ENCODE peak calls at places on chromosomes 11 and 22, in nine cellular contexts. I is GM12878, Q is HepG2, Y is sigmoid colon, O is suprapubic skin, J is upper lobe of left lung, Z is SK-N-SH, R is stomach, K is transverse colon. D is an unnamed sample.

GRCh38 chr11:121389651-121390050 is 62.5 kb upstream of the SORL1 start:
- DNase-seq in I (no peak), Q (no peak), Y (no peak), O (no peak), J (no peak), Z (no peak), R (no peak), K (no peak), D (no peak)

GRCh38 chr11:124751391-124751740 is 689 bp downstream of the VSIG2 start:
- DNase-seq in I (no peak), Q (no peak), Y (no peak), O (peak), J (no peak), Z (peak), R (no peak), K (no peak), D (no peak)

GRCh38 chr11:123231263-123231662 is 36.2 kb upstream of the CLMP start:
- DNase-seq in I (no peak), Q (peak), Y (no peak), O (no peak), J (no peak), Z (no peak), R (no peak), K (no peak), D (no peak)

GRCh38 chr11:68146704-68147474 is 25.7 kb upstream of the CHKA start:
- DNase-seq in I (no peak), Q (peak), Y (no peak), O (peak), J (peak), Z (peak), R (peak), K (peak), D (no peak)

GRCh38 chr11:117806906-117807305 is 9.9 kb upstream of the DSCAML1 start:
- DNase-seq in I (no peak), Q (no peak), Y (no peak), O (no peak), J (no peak), Z (no peak), R (no peak), K (no peak), D (no peak)

GRCh38 chr11:119629085-119629484 is 99.9 kb downstream of the NECTIN1 start:
- DNase-seq in I (no peak), Q (no peak), Y (peak), O (no peak), J (no peak), Z (no peak), R (no peak), K (no peak), D (no peak)

GRCh38 chr11:134469627-134470026 is 57.6 kb upstream of the B3GAT1 start:
- DNase-seq in I (no peak), Q (no peak), Y (no peak), O (no peak), J (no peak), Z (peak), R (no peak), K (no peak), D (no peak)

GRCh38 chr22:45976351-45977002 is 485 bp downstream of the WNT7B start:
- DNase-seq in I (no peak), Q (no peak), Y (no peak), O (no peak), J (no peak), Z (peak), R (no peak), K (no peak), D (no peak)

GRCh38 chr22:26967282-26967681 is 309.9 kb downstream of the MIAT start:
- DNase-seq in I (no peak), Q (no peak), Y (no peak), O (no peak), J (no peak), Z (no peak), R (no peak), K (no peak), D (no peak)

GRCh38 chr11:123308077-123308476 is 113.0 kb upstream of the CLMP start:
- DNase-seq in I (peak), Q (no peak), Y (no peak), O (no peak), J (no peak), Z (peak), R (no peak), K (no peak), D (no peak)

GRCh38 chr11:19576903-19577302 is 135.7 kb upstream of the NAV2 start:
- DNase-seq in I (no peak), Q (no peak), Y (no peak), O (no peak), J (no peak), Z (no peak), R (no peak), K (no peak), D (no peak)

GRCh38 chr11:78248903-78249302 is 60.2 kb downstream of the USP35 start:
- DNase-seq in I (no peak), Q (no peak), Y (no peak), O (no peak), J (no peak), Z (no peak), R (no peak), K (no peak), D (no peak)

GRCh38 chr11:67484847-67485311 is 2.1 kb downstream of the AIP start:
- DNase-seq in I (peak), Q (no peak), Y (peak), O (peak), J (no peak), Z (no peak), R (no peak), K (peak), D (no peak)

GRCh38 chr22:24525416-24526037 is 29.4 kb downstream of the GUCD1 start:
- DNase-seq in I (peak), Q (peak), Y (peak), O (peak), J (peak), Z (peak), R (peak), K (peak), D (peak)

GRCh38 chr11:20003357-20003756 is 156.9 kb downstream of the DBX1 start:
- DNase-seq in I (no peak), Q (no peak), Y (no peak), O (no peak), J (no peak), Z (no peak), R (no peak), K (no peak), D (no peak)

GRCh38 chr11:125368757-125369156 is 127.3 kb downstream of the FEZ1 start:
- DNase-seq in I (no peak), Q (no peak), Y (no peak), O (no peak), J (no peak), Z (no peak), R (no peak), K (no peak), D (no peak)

GRCh38 chr11:114348200-114349191 is 51.8 kb downstream of the C11orf71 start:
- DNase-seq in I (no peak), Q (peak), Y (no peak), O (no peak), J (no peak), Z (peak), R (peak), K (peak), D (no peak)

GRCh38 chr11:66686100-66686785 is 8.6 kb upstream of the RBM4B start:
- DNase-seq in I (no peak), Q (no peak), Y (no peak), O (no peak), J (no peak), Z (no peak), R (no peak), K (no peak), D (no peak)

GRCh38 chr11:47202569-47202968 is 12.2 kb upstream of the DDB2 start:
- DNase-seq in I (no peak), Q (no peak), Y (no peak), O (no peak), J (no peak), Z (no peak), R (no peak), K (no peak), D (no peak)

GRCh38 chr11:114172871-114173444 is 113.4 kb downstream of the ZBTB16 start:
- DNase-seq in I (no peak), Q (no peak), Y (no peak), O (no peak), J (no peak), Z (no peak), R (no peak), K (no peak), D (no peak)

GRCh38 chr11:1073261-1073724 is 1.4 kb upstream of the MUC2 start:
- DNase-seq in I (no peak), Q (peak), Y (peak), O (peak), J (peak), Z (no peak), R (peak), K (peak), D (no peak)

GRCh38 chr22:28710889-28711285 is 30.7 kb downstream of the CHEK2 start:
- DNase-seq in I (no peak), Q (no peak), Y (no peak), O (no peak), J (no peak), Z (peak), R (no peak), K (no peak), D (no peak)

DNA sequence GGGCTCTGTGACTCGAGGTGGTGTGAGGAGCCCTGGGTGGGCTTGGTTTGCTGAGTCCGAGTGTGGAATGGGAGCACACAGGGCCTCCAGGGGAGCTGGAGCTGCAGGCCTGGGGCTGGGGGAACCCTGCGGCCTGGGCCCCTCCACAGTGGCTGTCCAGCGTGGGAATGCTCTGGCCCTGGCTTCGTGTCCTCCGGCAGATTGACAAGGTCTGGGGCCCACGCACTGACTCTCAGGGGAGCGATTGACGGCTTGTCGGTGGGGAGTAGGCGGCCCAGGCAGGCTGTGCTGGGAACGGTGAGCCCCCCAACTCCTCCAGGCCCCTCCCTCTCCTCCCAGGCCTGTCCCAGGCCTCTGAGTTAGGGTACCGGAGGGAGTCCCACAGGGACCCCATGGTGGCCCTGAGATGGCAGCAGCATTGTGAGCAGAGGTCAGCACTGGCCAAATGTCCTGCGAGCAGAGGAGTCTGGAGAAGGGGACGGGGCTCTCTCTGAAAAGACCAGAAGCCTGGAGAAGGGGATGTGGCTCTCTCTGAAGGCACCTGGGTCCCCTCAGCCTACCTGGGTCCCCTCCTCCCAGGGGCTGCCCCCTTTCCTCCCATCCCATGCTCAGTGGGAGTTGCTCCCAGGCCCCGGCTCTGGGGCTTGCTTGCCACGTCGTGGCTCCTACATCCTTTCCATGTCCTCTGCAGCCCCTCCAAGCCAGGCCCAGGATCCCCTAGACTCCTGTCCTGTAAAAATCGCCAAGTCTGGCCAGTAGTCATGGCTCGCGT is 23.8 kb upstream of the MYEOV start:
- DNase-seq in I (no peak), Q (no peak), Y (no peak), O (no peak), J (no peak), Z (no peak), R (no peak), K (no peak), D (no peak)
- TF ChIP-seq EP300 in I (no peak), Q (no peak), Y (no peak), O (no peak), J (no peak), Z (no peak), R (no peak), K (no peak), D (no peak)

GRCh38 chr22:36506637-36507517 is at the start of gene FOXRED2:
- DNase-seq in I (no peak), Q (peak), Y (peak), O (peak), J (peak), Z (peak), R (peak), K (peak), D (peak)
- TF ChIP-seq POLR2AphosphoS5 in I (peak), Q (peak), Y (peak), O (no peak), J (peak), Z (peak), R (peak), K (peak), D (peak)

DNA sequence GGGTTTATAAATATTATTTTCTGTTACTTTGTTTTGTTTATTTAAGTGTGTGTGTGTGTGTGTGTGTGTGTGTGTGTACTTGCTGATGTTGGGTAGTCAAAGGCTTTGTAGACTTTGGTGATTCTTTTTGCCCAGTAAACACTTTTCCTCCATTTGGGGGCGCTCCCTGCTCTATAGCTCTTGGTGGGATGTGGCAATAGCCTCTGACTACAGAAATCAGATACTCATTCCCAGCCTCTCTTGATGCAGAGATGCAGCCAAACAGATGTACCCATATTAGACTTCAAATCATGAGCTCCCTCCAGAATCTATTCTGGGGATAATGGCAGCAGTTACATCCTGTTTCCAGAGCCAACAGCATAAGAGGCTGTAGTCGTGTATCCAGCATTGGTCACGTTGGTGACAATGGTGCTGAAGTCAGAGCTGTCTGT is 33.4 kb upstream of the APOL5 start:
- DNase-seq in I (no peak), Q (peak), Y (no peak), O (no peak), J (no peak), Z (no peak), R (no peak), K (no peak), D (no peak)
- TF ChIP-seq EP300 in I (no peak), Q (no peak), Y (no peak), O (no peak), J (no peak), Z (no peak), R (no peak), K (no peak), D (no peak)

DNA sequence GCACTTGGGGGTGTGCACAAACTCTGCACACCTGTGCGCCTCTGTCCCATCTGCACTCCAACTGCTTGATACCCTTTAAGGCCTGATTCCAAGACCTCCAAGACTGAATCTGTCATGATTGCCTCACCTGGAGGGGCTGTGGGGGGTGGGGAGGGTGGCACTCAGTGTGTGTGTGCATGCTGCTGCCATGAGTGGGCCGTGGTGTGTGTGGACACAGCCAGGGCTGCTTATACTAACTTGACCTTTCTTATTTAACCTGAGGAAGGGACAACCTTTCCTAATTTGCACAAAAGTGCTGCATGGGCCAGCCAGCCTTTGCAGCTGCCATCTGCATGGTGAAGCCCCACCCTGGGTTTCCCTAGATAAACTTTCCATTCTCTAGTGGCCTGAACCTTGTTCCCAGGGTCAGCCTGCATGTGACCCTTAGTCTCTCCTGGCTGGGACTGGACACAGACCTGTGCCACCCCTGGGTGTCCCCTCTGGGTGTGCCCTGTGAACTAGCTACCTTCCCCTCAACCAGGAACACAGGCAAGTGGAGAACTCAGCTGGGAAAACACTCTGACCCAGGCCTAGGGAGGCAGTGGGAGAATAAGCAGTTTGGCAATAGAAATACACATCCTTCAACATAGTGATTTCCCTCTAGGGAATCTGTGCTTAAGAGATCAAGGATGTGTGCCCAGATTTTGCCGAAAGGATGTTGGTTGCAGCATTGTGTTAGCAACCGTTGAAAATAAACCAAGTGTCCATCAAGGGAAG is 45.4 kb upstream of the DKK3 start:
- DNase-seq in I (no peak), Q (no peak), Y (peak), O (no peak), J (no peak), Z (no peak), R (no peak), K (no peak), D (no peak)
- TF ChIP-seq POLR2AphosphoS5 in I (no peak), Q (no peak), Y (no peak), O (no peak), J (no peak), Z (no peak), R (peak), K (no peak), D (peak)

DNA sequence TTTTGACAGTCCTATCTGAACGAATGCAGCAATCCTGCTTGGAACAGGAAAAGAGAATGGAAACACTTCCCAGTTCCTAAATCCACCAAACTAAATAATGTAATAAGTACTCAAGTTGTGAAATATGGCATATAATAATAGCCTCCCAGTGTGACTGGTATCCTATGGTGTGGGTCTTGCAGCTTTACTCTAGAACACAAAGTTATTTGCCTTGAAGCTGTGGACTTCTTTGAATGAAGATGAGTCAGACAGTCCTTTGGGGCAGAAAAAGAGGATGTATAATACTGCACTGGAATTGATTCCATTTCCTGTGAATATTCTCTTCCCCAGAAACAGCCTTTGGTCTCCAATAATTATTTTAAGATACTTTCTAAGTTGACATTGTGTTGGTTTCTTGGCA is 887.0 kb downstream of the KCNA4 start:
- DNase-seq in I (no peak), Q (no peak), Y (no peak), O (no peak), J (no peak), Z (no peak), R (no peak), K (no peak), D (no peak)
- TF ChIP-seq EP300 in I (no peak), Q (no peak), Y (no peak), O (no peak), J (no peak), Z (no peak), R (no peak), K (no peak), D (no peak)

DNA sequence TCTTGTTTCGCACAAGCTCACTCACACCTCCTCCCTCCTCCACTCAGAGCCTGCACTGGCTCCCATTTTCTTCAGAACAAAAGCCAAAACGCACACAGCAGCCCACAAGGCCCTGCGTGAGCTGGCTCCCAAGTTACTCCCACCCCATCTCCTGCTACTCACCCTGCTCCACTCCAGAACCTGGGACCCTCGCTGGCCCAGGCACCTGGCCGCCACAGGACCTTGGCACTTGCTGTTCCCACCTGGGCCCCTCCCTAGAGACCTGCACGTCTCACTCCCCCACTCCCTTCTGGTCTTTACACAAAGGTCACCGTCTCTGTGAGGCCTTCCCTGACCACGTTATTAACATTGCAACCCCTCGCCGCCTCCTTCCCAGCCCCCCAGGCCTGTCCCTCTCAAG is 945 bp upstream of the MFNG start:
- DNase-seq in I (no peak), Q (no peak), Y (no peak), O (no peak), J (no peak), Z (no peak), R (no peak), K (no peak), D (no peak)
- TF ChIP-seq POLR2AphosphoS5 in I (no peak), Q (no peak), Y (no peak), O (no peak), J (no peak), Z (no peak), R (no peak), K (no peak), D (no peak)

GRCh38 chr11:103893366-103893765 is 143.1 kb upstream of the DDI1 start:
- DNase-seq in I (no peak), Q (no peak), Y (no peak), O (no peak), J (no peak), Z (no peak), R (no peak), K (no peak), D (no peak)
- TF ChIP-seq EP300 in I (no peak), Q (no peak), Y (no peak), O (no peak), J (no peak), Z (no peak), R (no peak), K (no peak), D (no peak)

DNA sequence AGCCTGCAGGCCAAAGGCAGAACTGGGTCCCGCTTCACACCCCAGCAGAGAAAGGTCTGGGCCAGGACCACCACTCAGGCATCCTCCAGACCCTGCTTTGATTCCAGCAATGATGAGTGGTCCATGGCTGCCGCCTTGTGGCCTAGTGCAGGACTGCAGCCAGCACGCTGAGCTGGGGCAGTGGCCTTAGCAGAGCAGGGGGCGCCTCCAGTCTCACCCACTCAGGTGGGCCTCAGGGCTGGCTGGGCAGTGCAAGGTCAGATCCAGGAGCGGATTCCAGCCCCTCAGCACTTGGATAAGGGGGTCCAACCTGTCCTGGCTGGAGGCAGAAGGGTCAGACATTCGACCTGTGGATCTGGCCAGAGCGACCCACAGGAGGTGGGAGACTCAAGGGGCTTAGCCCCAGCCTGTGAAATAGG is 9.6 kb upstream of the PDE2A start:
- DNase-seq in I (no peak), Q (peak), Y (no peak), O (no peak), J (peak), Z (peak), R (peak), K (peak), D (peak)
- TF ChIP-seq POLR2AphosphoS5 in I (no peak), Q (no peak), Y (no peak), O (no peak), J (no peak), Z (no peak), R (no peak), K (no peak), D (no peak)

DNA sequence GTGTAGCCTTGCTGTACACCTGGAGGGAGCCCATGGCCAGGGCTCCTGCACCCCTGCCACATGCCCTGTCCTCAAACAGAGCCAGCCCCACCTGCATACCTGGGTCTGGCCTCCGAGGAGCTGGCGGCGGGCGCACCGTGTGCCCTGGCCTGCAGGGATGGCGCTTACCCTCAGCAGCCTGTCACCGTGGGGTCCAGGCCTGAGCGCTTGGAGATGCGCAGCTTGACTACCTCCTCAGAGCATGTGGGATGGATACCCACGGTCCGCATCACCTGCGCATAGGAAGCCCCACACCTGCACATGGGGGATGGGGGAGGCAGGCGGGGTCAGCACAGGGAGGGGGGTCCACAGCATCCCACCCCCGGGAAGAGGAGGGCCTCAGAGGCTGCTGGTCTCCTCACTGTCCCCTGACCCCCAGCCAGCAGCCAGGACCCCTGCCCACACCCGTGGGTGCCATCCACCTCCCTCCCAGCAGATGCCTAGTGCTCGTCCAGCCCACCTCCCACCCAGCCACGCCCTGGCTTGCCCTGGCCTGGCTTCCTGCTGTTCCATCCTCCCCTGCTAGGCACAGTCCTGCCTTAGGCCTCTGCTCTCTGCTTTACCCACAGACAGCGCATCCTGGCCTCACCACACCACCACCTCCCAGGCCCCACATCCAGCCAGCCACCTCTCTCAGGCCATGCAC is 22.4 kb upstream of the GNB1L start:
- DNase-seq in I (no peak), Q (no peak), Y (peak), O (peak), J (peak), Z (peak), R (no peak), K (no peak), D (no peak)
- TF ChIP-seq EP300 in I (no peak), Q (no peak), Y (no peak), O (no peak), J (no peak), Z (no peak), R (no peak), K (no peak), D (no peak)

D was measured in esophagus muscularis mucosa.